ENCODE peak calls at places on chromosomes 11 and 22, in six cellular contexts. N, F, C, D, P and H are unnamed samples.

GRCh38 chr11:86014221-86014620 is 54.7 kb downstream of the PICALM start:
- DNase-seq in N (no peak), F (no peak), C (no peak), D (no peak), P (no peak), H (no peak)

GRCh38 chr11:118290923-118291322 is 13.6 kb upstream of the CD3E start:
- DNase-seq in N (peak), F (no peak), C (peak), D (peak), P (peak), H (peak)

GRCh38 chr22:49966716-49967332 is 6.3 kb downstream of the PIM3 start:
- DNase-seq in N (peak), F (peak), C (no peak), D (no peak), P (peak), H (no peak)

GRCh38 chr11:61021661-61022212 is 50.3 kb downstream of the CD6 start:
- DNase-seq in N (no peak), F (no peak), C (no peak), D (peak), P (peak), H (peak)

GRCh38 chr11:2074266-2074825 is 64.8 kb downstream of the IGF2 start:
- DNase-seq in N (no peak), F (no peak), C (no peak), D (no peak), P (no peak), H (no peak)

GRCh38 chr11:1457856-1458255 is 28.7 kb downstream of the MOB2 start:
- DNase-seq in N (no peak), F (no peak), C (no peak), D (no peak), P (no peak), H (no peak)

GRCh38 chr22:20464096-20464614 is 26.5 kb upstream of the SCARF2 start:
- DNase-seq in N (no peak), F (no peak), C (no peak), D (peak), P (peak), H (peak)

GRCh38 chr11:74611369-74611861 is 19.0 kb downstream of the POLD3 start:
- DNase-seq in N (no peak), F (no peak), C (peak), D (no peak), P (no peak), H (no peak)

GRCh38 chr11:130601141-130601540 is 152.7 kb downstream of the ADAMTS15 start:
- DNase-seq in N (no peak), F (peak), C (no peak), D (no peak), P (no peak), H (no peak)

GRCh38 chr11:8728566-8728965 is 46.0 kb downstream of the RPL27A start:
- DNase-seq in N (no peak), F (no peak), C (no peak), D (no peak), P (no peak), H (no peak)

GRCh38 chr11:45092901-45093760 is 53.3 kb upstream of the PRDM11 start:
- DNase-seq in N (no peak), F (no peak), C (no peak), D (no peak), P (peak), H (peak)

GRCh38 chr11:114293201-114293711 is 2.9 kb upstream of the NNMT start:
- DNase-seq in N (no peak), F (no peak), C (no peak), D (no peak), P (no peak), H (no peak)